ENCODE peak calls at places on chromosome 3, in four cellular contexts. N is spleen; V is transverse colon; B is CD8-positive, alpha-beta T cell. K is an unnamed sample.

GRCh38 chr3:46517016-46517770 is 19.4 kb downstream of the RTP3 start:
- DNase-seq in N (no peak), V (no peak), B (no peak), K (no peak)

GRCh38 chr3:63232764-63233396 is 45.2 kb upstream of the SYNPR start:
- DNase-seq in N (no peak), V (no peak), B (no peak), K (no peak)

GRCh38 chr3:111768571-111769100 is 90.4 kb upstream of the PHLDB2 start:
- DNase-seq in N (no peak), V (no peak), B (no peak), K (peak; percentile 70)

GRCh38 chr3:128385080-128385832 is 81.4 kb downstream of the DNAJB8 start:
- DNase-seq in N (no peak), V (peak; percentile 26), B (no peak), K (no peak)

GRCh38 chr3:29212789-29213433 is 68.0 kb upstream of the RBMS3 start:
- DNase-seq in N (no peak), V (no peak), B (no peak), K (no peak)

GRCh38 chr3:65828706-65829105 is 210.0 kb downstream of the MAGI1 start:
- DNase-seq in N (no peak), V (no peak), B (no peak), K (peak; percentile 14)

GRCh38 chr3:15009156-15009555 is 56.0 kb downstream of the MRPS25 start:
- DNase-seq in N (no peak), V (no peak), B (no peak), K (no peak)

GRCh38 chr3:194340757-194341400 is 10.2 kb downstream of the CPN2 start:
- DNase-seq in N (no peak), V (no peak), B (no peak), K (no peak)

GRCh38 chr3:134186391-134186790 is 64.3 kb downstream of the RYK start:
- DNase-seq in N (no peak), V (no peak), B (no peak), K (no peak)

GRCh38 chr3:128072454-128073184 is 20.4 kb downstream of the SEC61A1 start:
- DNase-seq in N (peak; percentile 66), V (no peak), B (no peak), K (no peak)

GRCh38 chr3:145648396-145648795 is 512.6 kb downstream of the PLOD2 start:
- DNase-seq in N (no peak), V (no peak), B (no peak), K (no peak)

GRCh38 chr3:128496602-128497304 is 3.8 kb upstream of the GATA2 start:
- DNase-seq in N (peak; percentile 74), V (no peak), B (no peak), K (no peak)

GRCh38 chr3:133700351-133700750 is 38.6 kb upstream of the TOPBP1 start:
- DNase-seq in N (no peak), V (no peak), B (no peak), K (no peak)

GRCh38 chr3:69353088-69353478 is 32.8 kb downstream of the FRMD4B start:
- DNase-seq in N (no peak), V (no peak), B (no peak), K (no peak)

GRCh38 chr3:31106204-31106603 is 211.7 kb upstream of the GADL1 start:
- DNase-seq in N (no peak), V (peak; percentile 9), B (no peak), K (no peak)

GRCh38 chr3:69370156-69370944 is 15.5 kb downstream of the FRMD4B start:
- DNase-seq in N (peak; percentile 95), V (peak; percentile 89), B (no peak), K (peak; percentile 73)

GRCh38 chr3:105162448-105162847 is 204.3 kb upstream of the ALCAM start:
- DNase-seq in N (no peak), V (no peak), B (no peak), K (no peak)

GRCh38 chr3:42486814-42487569 is 15.5 kb upstream of the VIPR1 start:
- DNase-seq in N (no peak), V (no peak), B (no peak), K (no peak)

GRCh38 chr3:42010530-42010929 is 48.6 kb upstream of the ULK4 start:
- DNase-seq in N (no peak), V (peak; percentile 53), B (no peak), K (peak; percentile 54)

GRCh38 chr3:14379842-14380241 is 22.6 kb upstream of the SLC6A6 start:
- DNase-seq in N (no peak), V (no peak), B (no peak), K (no peak)

GRCh38 chr3:52831500-52832301 is 1.2 kb upstream of the ITIH4 start:
- DNase-seq in N (peak; percentile 62), V (peak; percentile 34), B (no peak), K (peak; percentile 66)

GRCh38 chr3:15903776-15904720 is 106.3 kb upstream of the ANKRD28 start:
- DNase-seq in N (no peak), V (no peak), B (no peak), K (no peak)

GRCh38 chr3:189040934-189041333 is 130.8 kb upstream of the TPRG1 start:
- DNase-seq in N (no peak), V (no peak), B (no peak), K (no peak)

GRCh38 chr3:1987983-1988382 is 110.7 kb upstream of the CNTN4 start:
- DNase-seq in N (no peak), V (peak; percentile 28), B (no peak), K (no peak)

GRCh38 chr3:121834079-121834730 is 655 bp downstream of the IQCB1 start:
- DNase-seq in N (no peak), V (peak; percentile 20), B (no peak), K (peak; percentile 31)

GRCh38 chr3:178095522-178095921 is 440.7 kb upstream of the KCNMB2 start:
- DNase-seq in N (no peak), V (no peak), B (no peak), K (no peak)

GRCh38 chr3:155908086-155908485 is 37.6 kb downstream of the GMPS start:
- DNase-seq in N (no peak), V (no peak), B (no peak), K (no peak)

GRCh38 chr3:155908605-155909004 is 38.2 kb downstream of the GMPS start:
- DNase-seq in N (no peak), V (no peak), B (no peak), K (no peak)

GRCh38 chr3:155912574-155913190 is 42.2 kb downstream of the GMPS start:
- DNase-seq in N (no peak), V (no peak), B (no peak), K (no peak)

GRCh38 chr3:155917781-155918180 is 47.3 kb downstream of the GMPS start:
- DNase-seq in N (no peak), V (no peak), B (no peak), K (no peak)

DNA sequence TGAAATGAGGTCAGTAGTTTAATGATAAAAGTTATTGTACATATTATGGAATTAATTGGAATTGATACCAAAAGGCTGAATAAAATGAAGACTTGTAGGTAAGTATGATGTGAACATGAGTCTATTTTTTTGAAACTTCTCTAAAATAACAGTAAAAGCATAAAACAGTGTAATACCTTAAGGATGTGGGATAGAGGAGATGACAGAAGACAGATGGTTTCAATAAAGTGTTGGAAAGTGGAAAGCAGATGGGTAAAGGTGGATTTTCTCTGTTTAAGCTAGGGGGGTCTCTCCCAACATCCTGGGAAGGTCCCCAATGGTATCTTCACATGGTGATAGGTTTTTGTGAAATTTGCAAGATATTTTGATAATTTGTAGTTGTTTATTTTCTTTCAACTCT is 41.6 kb downstream of the GMPS start:
- DNase-seq in N (no peak), V (no peak), B (no peak), K (no peak)
- H3K36me3 ChIP-seq in N (peaks cover 96% of the 10 kb centered on the region), V (peaks cover 38% of the 10 kb centered on the region), B (peaks cover 17% of the 10 kb centered on the region), K (peaks cover 11% of the 10 kb centered on the region)

GRCh38 chr3:125143538-125143937 is 69.0 kb downstream of the SLC12A8 start:
- DNase-seq in N (no peak), V (no peak), B (no peak), K (no peak)
- H3K4me1 ChIP-seq in N (peaks cover 62% of the 10 kb centered on the region), V (peaks cover 33% of the 10 kb centered on the region), B (peaks cover 22% of the 10 kb centered on the region), K (peaks cover 5% of the 10 kb centered on the region)

DNA sequence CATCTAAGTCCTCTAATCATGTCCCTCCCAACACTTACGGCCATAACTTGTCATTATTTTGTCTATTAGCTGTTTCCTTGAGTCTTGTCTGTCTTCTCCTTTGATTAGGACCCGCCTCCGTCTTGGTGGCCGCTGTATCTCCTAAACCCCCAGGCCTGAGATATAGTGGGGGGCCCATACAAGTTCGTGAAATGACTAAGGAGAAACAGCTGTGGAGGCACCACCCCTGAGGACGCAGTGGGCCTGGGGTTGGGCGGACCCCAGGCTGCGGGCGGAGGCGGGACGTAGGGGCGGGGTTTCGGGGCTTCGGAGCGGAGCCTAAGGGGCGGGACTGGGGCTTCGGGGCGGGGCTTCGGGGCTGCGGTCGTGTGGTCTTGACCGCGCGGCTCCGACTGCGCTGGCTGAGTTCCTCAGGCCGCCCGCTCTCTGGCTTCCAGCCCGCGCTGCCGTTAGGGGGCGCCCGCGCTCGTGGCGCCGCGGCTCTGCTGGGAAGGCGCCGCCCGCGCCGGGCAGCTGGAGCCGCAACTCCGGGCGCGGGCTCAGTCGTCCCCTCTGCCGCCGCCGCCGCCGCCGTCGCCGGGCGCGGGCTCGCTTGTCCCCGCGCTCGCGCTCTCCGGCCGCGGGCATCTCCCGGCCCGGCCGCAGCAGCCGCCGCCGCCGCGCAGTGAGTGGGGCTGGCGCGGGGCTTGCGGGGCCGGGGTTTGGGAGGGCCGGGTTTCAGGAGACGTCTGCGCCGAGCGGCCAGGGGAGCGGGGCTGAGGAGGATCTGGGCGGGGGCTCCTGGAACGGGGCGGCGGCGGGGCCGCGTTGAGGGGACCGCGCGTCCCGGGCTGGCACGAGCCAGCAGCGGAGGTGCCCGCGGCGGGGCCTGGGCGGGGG is at the start of gene KCTD6:
- DNase-seq in N (peak; percentile 99), V (peak; percentile 95), B (peak; percentile 74), K (peak; percentile 90)
- H3K27ac ChIP-seq in N (peak within 1 kb of the TSS; percentile 63), V (peak within 1 kb of the TSS; percentile 88), B (peak within 1 kb of the TSS; percentile 50), K (peak within 1 kb of the TSS; percentile 70)

DNA sequence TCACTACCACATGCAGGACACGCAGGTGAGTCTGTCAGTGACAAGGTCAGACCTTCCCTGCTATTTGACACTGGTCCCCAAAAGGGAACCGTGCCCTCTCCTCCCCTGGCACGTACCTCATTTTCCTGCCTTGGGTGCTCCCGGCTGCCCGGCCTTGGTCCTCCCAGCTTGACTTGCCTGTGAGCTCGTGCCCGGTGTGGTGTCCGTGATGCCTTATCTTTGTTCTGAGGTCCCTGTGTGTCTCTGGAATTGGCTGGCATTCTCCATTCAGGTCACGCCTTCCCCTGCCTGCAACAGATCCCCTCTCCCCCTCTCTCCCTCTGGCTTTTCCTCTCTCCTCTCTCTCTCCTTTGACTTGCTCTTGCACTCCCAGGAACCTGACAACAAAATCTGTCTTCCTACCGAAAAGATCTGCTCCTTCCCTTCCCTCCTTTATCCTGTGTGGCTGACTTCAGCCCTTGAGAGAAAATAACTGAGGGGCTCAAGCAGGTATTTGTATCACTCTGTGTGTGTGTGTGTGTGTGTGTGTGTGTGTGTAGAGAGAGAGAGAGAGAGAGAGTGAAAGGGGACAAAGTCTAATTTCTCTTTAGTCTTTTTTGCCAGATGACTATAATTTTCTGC is at the start of gene MASP1:
- DNase-seq in N (no peak), V (no peak), B (no peak), K (no peak)
- H3K36me3 ChIP-seq in N (no peaks in the 10 kb centered on the region), V (no peaks in the 10 kb centered on the region), B (no peaks in the 10 kb centered on the region), K (no peaks in the 10 kb centered on the region)

GRCh38 chr3:7721869-7722268 is 779.8 kb upstream of the LMCD1 start:
- DNase-seq in N (no peak), V (no peak), B (no peak), K (no peak)

GRCh38 chr3:7720649-7721048 is 781.0 kb upstream of the LMCD1 start:
- DNase-seq in N (no peak), V (no peak), B (no peak), K (no peak)
- H3K4me1 ChIP-seq in N (no peaks in the 10 kb centered on the region), V (no peaks in the 10 kb centered on the region), B (no peaks in the 10 kb centered on the region), K (no peaks in the 10 kb centered on the region)

GRCh38 chr3:102068327-102068726 is 219.0 kb downstream of the NFKBIZ start:
- DNase-seq in N (no peak), V (no peak), B (no peak), K (no peak)
- H3K27ac ChIP-seq in N (no peak overlapping the region), V (peak overlapping the region; percentile 54), B (no peak overlapping the region), K (no peak overlapping the region)

GRCh38 chr3:50241163-50241562 is 5.2 kb downstream of the GNAI2 start:
- DNase-seq in N (no peak), V (no peak), B (no peak), K (no peak)
- H3K36me3 ChIP-seq in N (peaks cover 42% of the 10 kb centered on the region), V (no peaks in the 10 kb centered on the region), B (peaks cover 13% of the 10 kb centered on the region), K (no peaks in the 10 kb centered on the region)